ENCODE peak calls at places on chromosome 1, in four cellular contexts. One of them, this sample, is unnamed.

GRCh38 chr1:202551683-202552082 is 158.6 kb downstream of the SYT2 start:
- DNase-seq in osteocyte: no peak
- DNase-seq in midbrain: no peak
- DNase-seq in astrocyte of the spinal cord: no peak
- DNase-seq in this sample: no peak

GRCh38 chr1:67514299-67514698 is 84.1 kb upstream of the SERBP1 start:
- DNase-seq in astrocyte of the spinal cord: no peak
- DNase-seq in midbrain: no peak
- DNase-seq in osteocyte: no peak
- DNase-seq in this sample: no peak

GRCh38 chr1:93567255-93567918 is 114.2 kb downstream of the BCAR3 start:
- DNase-seq in midbrain: no peak
- DNase-seq in osteocyte: no peak
- DNase-seq in astrocyte of the spinal cord: peak; percentile 79
- DNase-seq in this sample: peak; percentile 41

GRCh38 chr1:155169541-155169940 is 3.6 kb downstream of the KRTCAP2 start:
- DNase-seq in midbrain: no peak
- DNase-seq in osteocyte: no peak
- DNase-seq in astrocyte of the spinal cord: no peak
- DNase-seq in this sample: no peak

GRCh38 chr1:41741244-41741643 is 177.5 kb downstream of the HIVEP3 start:
- DNase-seq in astrocyte of the spinal cord: no peak
- DNase-seq in osteocyte: no peak
- DNase-seq in midbrain: no peak
- DNase-seq in this sample: peak; percentile 42

GRCh38 chr1:40662864-40663263 is 2.6 kb downstream of the RIMS3 start:
- DNase-seq in midbrain: no peak
- DNase-seq in osteocyte: no peak
- DNase-seq in astrocyte of the spinal cord: peak; percentile 9
- DNase-seq in this sample: peak; percentile 72

GRCh38 chr1:19872190-19872589 is 10.0 kb upstream of the OTUD3 start:
- DNase-seq in astrocyte of the spinal cord: no peak
- DNase-seq in osteocyte: no peak
- DNase-seq in midbrain: no peak
- DNase-seq in this sample: no peak

GRCh38 chr1:47852006-47852686 is 145.0 kb downstream of the TRABD2B start:
- DNase-seq in midbrain: no peak
- DNase-seq in osteocyte: no peak
- DNase-seq in astrocyte of the spinal cord: no peak
- DNase-seq in this sample: no peak

GRCh38 chr1:220046052-220046930 is at the start of gene EPRS1:
- DNase-seq in midbrain: peak; percentile 94
- DNase-seq in osteocyte: peak; percentile 98
- DNase-seq in astrocyte of the spinal cord: peak; percentile 99
- DNase-seq in this sample: peak; percentile 98

GRCh38 chr1:245859510-245860114 is 647.5 kb downstream of the SMYD3 start:
- DNase-seq in astrocyte of the spinal cord: peak; percentile 61
- DNase-seq in midbrain: no peak
- DNase-seq in osteocyte: no peak
- DNase-seq in this sample: no peak

GRCh38 chr1:236154671-236155398 is 12.5 kb downstream of the GPR137B start:
- DNase-seq in osteocyte: no peak
- DNase-seq in midbrain: no peak
- DNase-seq in astrocyte of the spinal cord: no peak
- DNase-seq in this sample: peak; percentile 40

GRCh38 chr1:203390298-203390697 is 39.4 kb upstream of the FMOD start:
- DNase-seq in osteocyte: no peak
- DNase-seq in midbrain: no peak
- DNase-seq in astrocyte of the spinal cord: no peak
- DNase-seq in this sample: no peak

GRCh38 chr1:216691710-216692109 is 31.5 kb downstream of the ESRRG start:
- DNase-seq in astrocyte of the spinal cord: no peak
- DNase-seq in midbrain: no peak
- DNase-seq in osteocyte: no peak
- DNase-seq in this sample: no peak

GRCh38 chr1:232579461-232579860 is 50.5 kb downstream of the SIPA1L2 start:
- DNase-seq in astrocyte of the spinal cord: no peak
- DNase-seq in osteocyte: no peak
- DNase-seq in midbrain: no peak
- DNase-seq in this sample: no peak